ENCODE peak calls at places on chromosomes 1 and 21, in eight cellular contexts. W, E, I, C, A, Q, J and U are unnamed samples.
A peak's percentile ranks its signal among the peaks of the same experiment; 100 is the strongest.

GRCh38 chr1:40045182-40045581 is 4.7 kb downstream of the CAP1 start:
- DNase-seq in W (no peak), E (no peak), I (peak; percentile 62), C (no peak), A (no peak), Q (no peak), J (no peak), U (no peak)

GRCh38 chr1:108502138-108502537 is 52.0 kb downstream of the NBPF6 start:
- DNase-seq in W (no peak), E (no peak), I (no peak), C (no peak), A (no peak), Q (no peak), J (no peak), U (no peak)

GRCh38 chr1:32759521-32759980 is 57.0 kb upstream of the SYNC start:
- DNase-seq in W (no peak), E (peak; percentile 80), I (no peak), C (no peak), A (no peak), Q (no peak), J (no peak), U (no peak)

GRCh38 chr1:9238550-9238949 is 4.0 kb downstream of the H6PD start:
- DNase-seq in W (no peak), E (no peak), I (no peak), C (peak; percentile 19), A (no peak), Q (peak; percentile 33), J (no peak), U (no peak)

GRCh38 chr21:36686955-36687354 is 12.0 kb upstream of the SIM2 start:
- DNase-seq in W (no peak), E (no peak), I (no peak), C (no peak), A (no peak), Q (no peak), J (no peak), U (no peak)

GRCh38 chr1:57142999-57143398 is 177.2 kb upstream of the C8B start:
- DNase-seq in W (no peak), E (no peak), I (no peak), C (no peak), A (no peak), Q (peak; percentile 19), J (no peak), U (no peak)

GRCh38 chr1:53091841-53092645 is 30.0 kb downstream of the PODN start:
- DNase-seq in W (peak; percentile 74), E (no peak), I (peak; percentile 63), C (no peak), A (no peak), Q (no peak), J (no peak), U (peak; percentile 27)

GRCh38 chr1:212630159-212630900 is 21.8 kb downstream of the ATF3 start:
- DNase-seq in W (peak; percentile 60), E (peak; percentile 66), I (peak; percentile 66), C (no peak), A (peak; percentile 79), Q (peak; percentile 69), J (peak; percentile 48), U (no peak)

GRCh38 chr1:26050255-26050640 is 4.3 kb upstream of the SLC30A2 start:
- DNase-seq in W (no peak), E (no peak), I (no peak), C (no peak), A (no peak), Q (no peak), J (no peak), U (no peak)

GRCh38 chr1:110215621-110216020 is 5.5 kb downstream of the KCNC4 start:
- DNase-seq in W (no peak), E (no peak), I (no peak), C (no peak), A (no peak), Q (no peak), J (no peak), U (no peak)

GRCh38 chr1:15788624-15789301 is 18.7 kb downstream of the UQCRHL start:
- DNase-seq in W (no peak), E (no peak), I (peak; percentile 77), C (peak; percentile 81), A (no peak), Q (peak; percentile 54), J (no peak), U (no peak)

GRCh38 chr1:92354259-92354658 is 55.4 kb downstream of the RPAP2 start:
- DNase-seq in W (no peak), E (no peak), I (no peak), C (no peak), A (no peak), Q (no peak), J (no peak), U (no peak)

GRCh38 chr1:87950369-87950768 is 621.7 kb downstream of the LMO4 start:
- DNase-seq in W (no peak), E (no peak), I (no peak), C (no peak), A (no peak), Q (no peak), J (no peak), U (no peak)

GRCh38 chr1:248810000-248810726 is 15.6 kb downstream of the SH3BP5L start:
- DNase-seq in W (no peak), E (no peak), I (no peak), C (no peak), A (no peak), Q (no peak), J (no peak), U (no peak)

GRCh38 chr1:247054992-247055415 is 23.6 kb downstream of the ZNF670 start:
- DNase-seq in W (no peak), E (no peak), I (peak; percentile 79), C (peak; percentile 79), A (no peak), Q (peak; percentile 41), J (no peak), U (no peak)

GRCh38 chr1:59766463-59766862 is 48.3 kb upstream of the HOOK1 start:
- DNase-seq in W (no peak), E (no peak), I (no peak), C (no peak), A (no peak), Q (peak; percentile 52), J (no peak), U (no peak)

GRCh38 chr1:65407875-65408274 is 12.6 kb upstream of the LEPR start:
- DNase-seq in W (no peak), E (no peak), I (no peak), C (no peak), A (no peak), Q (no peak), J (no peak), U (no peak)

DNA sequence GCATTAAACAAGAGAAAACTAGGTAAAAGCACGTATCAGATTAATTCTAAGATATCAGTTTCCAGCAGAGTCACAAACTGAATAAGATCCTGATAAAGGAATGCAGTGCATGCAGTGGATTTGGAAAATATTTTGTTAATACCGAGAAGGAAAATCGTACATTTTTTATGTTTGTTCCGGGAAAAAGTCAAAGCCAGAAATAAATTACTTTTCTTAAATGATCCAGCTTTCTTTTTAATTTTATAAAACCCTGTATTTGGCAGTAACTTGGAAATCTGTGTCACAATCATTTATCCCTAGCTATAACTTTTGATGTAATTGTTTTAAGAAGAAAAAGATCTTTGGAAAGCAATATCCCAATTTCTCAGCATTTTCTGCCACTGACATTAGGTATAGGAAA is 972 bp downstream of the PALMD start:
- DNase-seq in W (no peak), E (no peak), I (no peak), C (no peak), A (no peak), Q (no peak), J (no peak), U (no peak)
- H3K4me3 ChIP-seq in W (peak overlapping the region; percentile 59), E (no peak overlapping the region), I (no peak overlapping the region), C (no peak overlapping the region), A (no peak overlapping the region), Q (no peak overlapping the region), J (no peak overlapping the region), U (no peak overlapping the region)

GRCh38 chr1:159959451-159959850 is 5.4 kb upstream of the SLAMF9 start:
- DNase-seq in W (no peak), E (no peak), I (no peak), C (no peak), A (no peak), Q (no peak), J (no peak), U (no peak)

GRCh38 chr1:159964144-159964543 is 10.1 kb upstream of the SLAMF9 start:
- DNase-seq in W (no peak), E (no peak), I (no peak), C (no peak), A (peak; percentile 61), Q (no peak), J (no peak), U (no peak)

GRCh38 chr1:159958721-159959380 is 4.8 kb upstream of the SLAMF9 start:
- DNase-seq in W (no peak), E (no peak), I (no peak), C (no peak), A (no peak), Q (no peak), J (no peak), U (no peak)

GRCh38 chr1:159960721-159961381 is 6.8 kb upstream of the SLAMF9 start:
- DNase-seq in W (no peak), E (peak; percentile 89), I (peak; percentile 89), C (peak; percentile 7), A (no peak), Q (peak; percentile 67), J (no peak), U (no peak)

GRCh38 chr1:159962176-159962575 is 8.1 kb upstream of the SLAMF9 start:
- DNase-seq in W (no peak), E (no peak), I (no peak), C (no peak), A (no peak), Q (no peak), J (no peak), U (no peak)
- H3K4me3 ChIP-seq in W (no peak overlapping the region), E (peak overlapping the region; percentile 3), I (no peak overlapping the region), C (no peak overlapping the region), A (no peak overlapping the region), Q (peak overlapping the region; percentile 67), J (no peak overlapping the region), U (no peak overlapping the region)

GRCh38 chr1:1613509-1614082 is 1.7 kb upstream of the MIB2 start:
- DNase-seq in W (no peak), E (no peak), I (no peak), C (no peak), A (no peak), Q (no peak), J (no peak), U (no peak)
- H3K4me3 ChIP-seq in W (no peak overlapping the region), E (no peak overlapping the region), I (peak overlapping the region; percentile 83), C (peak overlapping the region; percentile 89), A (peak overlapping the region; percentile 92), Q (peak overlapping the region; percentile 95), J (peak overlapping the region; percentile 99), U (peak overlapping the region; percentile 87)

GRCh38 chr1:31549807-31550620 is 26.3 kb upstream of the TINAGL1 start:
- DNase-seq in W (no peak), E (peak; percentile 62), I (peak; percentile 26), C (no peak), A (no peak), Q (no peak), J (no peak), U (no peak)

GRCh38 chr1:31551206-31551605 is 25.1 kb upstream of the TINAGL1 start:
- DNase-seq in W (no peak), E (no peak), I (peak; percentile 51), C (no peak), A (no peak), Q (no peak), J (no peak), U (no peak)

GRCh38 chr1:31545927-31546540 is 30.3 kb upstream of the TINAGL1 start:
- DNase-seq in W (no peak), E (no peak), I (no peak), C (no peak), A (no peak), Q (no peak), J (no peak), U (no peak)

GRCh38 chr1:31548518-31548898 is 27.8 kb upstream of the TINAGL1 start:
- DNase-seq in W (no peak), E (peak; percentile 37), I (no peak), C (no peak), A (no peak), Q (no peak), J (no peak), U (no peak)

GRCh38 chr1:31548899-31549806 is 27.2 kb upstream of the TINAGL1 start:
- DNase-seq in W (peak; percentile 84), E (peak; percentile 95), I (peak; percentile 92), C (peak; percentile 92), A (peak; percentile 87), Q (peak; percentile 93), J (peak; percentile 57), U (peak; percentile 71)
- H3K4me3 ChIP-seq in W (peak overlapping the region; percentile 10), E (no peak overlapping the region), I (no peak overlapping the region), C (peak overlapping the region; percentile 32), A (peak overlapping the region; percentile 41), Q (peak overlapping the region; percentile 47), J (peak overlapping the region; percentile 2), U (peak overlapping the region; percentile 21)